ENCODE peak calls at places on chromosome 17, in five cellular contexts. One of them, this sample, is unnamed.

GRCh38 chr17:3771140-3771539 is 29.8 kb downstream of the ITGAE start:
- DNase-seq in CD4-positive, alpha-beta T cell: no peak
- DNase-seq in skeletal muscle cell: no peak
- DNase-seq in HFF-Myc: no peak
- DNase-seq in Caco-2: no peak
- DNase-seq in this sample: no peak

GRCh38 chr17:68519911-68520310 is 7.7 kb downstream of the PRKAR1A start:
- DNase-seq in CD4-positive, alpha-beta T cell: no peak
- DNase-seq in skeletal muscle cell: no peak
- DNase-seq in HFF-Myc: no peak
- DNase-seq in Caco-2: no peak
- DNase-seq in this sample: no peak

GRCh38 chr17:42221886-42222745 is 27.8 kb upstream of the GHDC start:
- DNase-seq in CD4-positive, alpha-beta T cell: peak
- DNase-seq in skeletal muscle cell: no peak
- DNase-seq in HFF-Myc: peak
- DNase-seq in Caco-2: no peak
- DNase-seq in this sample: peak

GRCh38 chr17:8105957-8106398 is 12.3 kb downstream of the ALOXE3 start:
- DNase-seq in CD4-positive, alpha-beta T cell: no peak
- DNase-seq in skeletal muscle cell: no peak
- DNase-seq in HFF-Myc: no peak
- DNase-seq in Caco-2: no peak
- DNase-seq in this sample: no peak

GRCh38 chr17:13337864-13338371 is 263.8 kb downstream of the HS3ST3A1 start:
- DNase-seq in CD4-positive, alpha-beta T cell: no peak
- DNase-seq in skeletal muscle cell: no peak
- DNase-seq in HFF-Myc: peak
- DNase-seq in Caco-2: no peak
- DNase-seq in this sample: no peak

GRCh38 chr17:15036238-15036637 is 228.9 kb downstream of the PMP22 start:
- DNase-seq in CD4-positive, alpha-beta T cell: no peak
- DNase-seq in skeletal muscle cell: no peak
- DNase-seq in HFF-Myc: no peak
- DNase-seq in Caco-2: no peak
- DNase-seq in this sample: no peak

GRCh38 chr17:78592991-78593329 is 15.8 kb upstream of the DNAH17 start:
- DNase-seq in CD4-positive, alpha-beta T cell: no peak
- DNase-seq in skeletal muscle cell: no peak
- DNase-seq in HFF-Myc: no peak
- DNase-seq in Caco-2: no peak
- DNase-seq in this sample: no peak

GRCh38 chr17:80986046-80986445 is 5.6 kb upstream of the CHMP6 start:
- DNase-seq in CD4-positive, alpha-beta T cell: no peak
- DNase-seq in skeletal muscle cell: no peak
- DNase-seq in HFF-Myc: no peak
- DNase-seq in Caco-2: no peak
- DNase-seq in this sample: no peak

GRCh38 chr17:83179811-83180210 is 100.4 kb downstream of the METRNL start:
- DNase-seq in CD4-positive, alpha-beta T cell: no peak
- DNase-seq in skeletal muscle cell: no peak
- DNase-seq in HFF-Myc: no peak
- DNase-seq in Caco-2: no peak
- DNase-seq in this sample: no peak

GRCh38 chr17:66468241-66469087 is 166.1 kb downstream of the PRKCA start:
- DNase-seq in CD4-positive, alpha-beta T cell: no peak
- DNase-seq in skeletal muscle cell: no peak
- DNase-seq in HFF-Myc: no peak
- DNase-seq in Caco-2: no peak
- DNase-seq in this sample: no peak

GRCh38 chr17:28949185-28950016 is 1.9 kb downstream of the PHF12 start:
- DNase-seq in CD4-positive, alpha-beta T cell: peak
- DNase-seq in skeletal muscle cell: no peak
- DNase-seq in HFF-Myc: no peak
- DNase-seq in Caco-2: peak
- DNase-seq in this sample: peak

GRCh38 chr17:31787857-31788570 is 71.0 kb downstream of the COPRS start:
- DNase-seq in CD4-positive, alpha-beta T cell: no peak
- DNase-seq in skeletal muscle cell: peak
- DNase-seq in HFF-Myc: peak
- DNase-seq in Caco-2: no peak
- DNase-seq in this sample: no peak

GRCh38 chr17:39765766-39766165 is 28.0 kb downstream of the GRB7 start:
- DNase-seq in CD4-positive, alpha-beta T cell: no peak
- DNase-seq in skeletal muscle cell: no peak
- DNase-seq in HFF-Myc: no peak
- DNase-seq in Caco-2: no peak
- DNase-seq in this sample: no peak

GRCh38 chr17:68567035-68567434 is 34.1 kb downstream of the FAM20A start:
- DNase-seq in CD4-positive, alpha-beta T cell: no peak
- DNase-seq in skeletal muscle cell: no peak
- DNase-seq in HFF-Myc: no peak
- DNase-seq in Caco-2: peak
- DNase-seq in this sample: no peak

GRCh38 chr17:45308016-45308365 is 8.8 kb downstream of the MAP3K14 start:
- DNase-seq in CD4-positive, alpha-beta T cell: no peak
- DNase-seq in skeletal muscle cell: no peak
- DNase-seq in HFF-Myc: no peak
- DNase-seq in Caco-2: no peak
- DNase-seq in this sample: no peak

GRCh38 chr17:57898487-57899311 is 48.9 kb upstream of the MRPS23 start:
- DNase-seq in CD4-positive, alpha-beta T cell: no peak
- DNase-seq in skeletal muscle cell: no peak
- DNase-seq in HFF-Myc: no peak
- DNase-seq in Caco-2: peak
- DNase-seq in this sample: no peak

GRCh38 chr17:66811683-66812054 is 23.2 kb upstream of the CACNG5 start:
- DNase-seq in CD4-positive, alpha-beta T cell: no peak
- DNase-seq in skeletal muscle cell: no peak
- DNase-seq in HFF-Myc: no peak
- DNase-seq in Caco-2: no peak
- DNase-seq in this sample: no peak

GRCh38 chr17:37671028-37671812 is 28.0 kb upstream of the DDX52 start:
- DNase-seq in CD4-positive, alpha-beta T cell: no peak
- DNase-seq in skeletal muscle cell: no peak
- DNase-seq in HFF-Myc: no peak
- DNase-seq in Caco-2: peak
- DNase-seq in this sample: no peak

GRCh38 chr17:40648326-40648968 is 829 bp upstream of the SMARCE1 start:
- DNase-seq in CD4-positive, alpha-beta T cell: no peak
- DNase-seq in skeletal muscle cell: no peak
- DNase-seq in HFF-Myc: no peak
- DNase-seq in Caco-2: no peak
- DNase-seq in this sample: peak

GRCh38 chr17:64056269-64057005 is 36.0 kb upstream of the ICAM2 start:
- DNase-seq in CD4-positive, alpha-beta T cell: no peak
- DNase-seq in skeletal muscle cell: no peak
- DNase-seq in HFF-Myc: no peak
- DNase-seq in Caco-2: peak
- DNase-seq in this sample: peak

GRCh38 chr17:44865231-44865660 is 17.6 kb downstream of the HIGD1B start:
- DNase-seq in CD4-positive, alpha-beta T cell: peak
- DNase-seq in skeletal muscle cell: peak
- DNase-seq in HFF-Myc: peak
- DNase-seq in Caco-2: peak
- DNase-seq in this sample: peak

GRCh38 chr17:37608369-37609169 is 649 bp downstream of the SYNRG start:
- DNase-seq in CD4-positive, alpha-beta T cell: no peak
- DNase-seq in skeletal muscle cell: no peak
- DNase-seq in HFF-Myc: peak
- DNase-seq in Caco-2: peak
- DNase-seq in this sample: peak

GRCh38 chr17:46832945-46833839 is 14.7 kb upstream of the WNT3 start:
- DNase-seq in CD4-positive, alpha-beta T cell: no peak
- DNase-seq in skeletal muscle cell: peak
- DNase-seq in HFF-Myc: no peak
- DNase-seq in Caco-2: no peak
- DNase-seq in this sample: no peak